ENCODE peak calls at places on chromosomes 7 and 10, in eight cellular contexts. One of them, this sample, is unnamed.

GRCh38 chr7:121182281-121182680 is 146.5 kb upstream of the WNT16 start:
- DNase-seq in cardiac muscle cell: no peak
- DNase-seq in pancreas: no peak
- DNase-seq in A549: no peak
- DNase-seq in stomach: no peak
- DNase-seq in PC-9: no peak
- DNase-seq in BE2C: no peak
- DNase-seq in heart right ventricle: no peak
- DNase-seq in this sample: no peak

GRCh38 chr7:36925207-36925606 is 200.9 kb upstream of the AOAH start:
- DNase-seq in cardiac muscle cell: no peak
- DNase-seq in pancreas: no peak
- DNase-seq in A549: no peak
- DNase-seq in stomach: no peak
- DNase-seq in PC-9: no peak
- DNase-seq in BE2C: no peak
- DNase-seq in heart right ventricle: no peak
- DNase-seq in this sample: no peak

GRCh38 chr10:85650791-85651506 is 715.6 kb downstream of the GRID1 start:
- DNase-seq in cardiac muscle cell: no peak
- DNase-seq in pancreas: no peak
- DNase-seq in A549: no peak
- DNase-seq in stomach: no peak
- DNase-seq in PC-9: no peak
- DNase-seq in BE2C: no peak
- DNase-seq in heart right ventricle: no peak
- DNase-seq in this sample: peak; percentile 50

GRCh38 chr7:44073664-44074348 is 8.4 kb upstream of the PGAM2 start:
- DNase-seq in cardiac muscle cell: no peak
- DNase-seq in pancreas: peak; percentile 86
- DNase-seq in A549: no peak
- DNase-seq in stomach: peak; percentile 93
- DNase-seq in PC-9: peak; percentile 92
- DNase-seq in BE2C: peak; percentile 82
- DNase-seq in heart right ventricle: peak; percentile 77
- DNase-seq in this sample: peak; percentile 92

GRCh38 chr7:36598056-36598675 is 126.1 kb downstream of the AOAH start:
- DNase-seq in cardiac muscle cell: peak; percentile 10
- DNase-seq in pancreas: no peak
- DNase-seq in A549: no peak
- DNase-seq in stomach: no peak
- DNase-seq in PC-9: no peak
- DNase-seq in BE2C: no peak
- DNase-seq in heart right ventricle: no peak
- DNase-seq in this sample: no peak

GRCh38 chr7:17075601-17076000 is 193.8 kb upstream of the AGR3 start:
- DNase-seq in cardiac muscle cell: no peak
- DNase-seq in pancreas: no peak
- DNase-seq in A549: no peak
- DNase-seq in stomach: no peak
- DNase-seq in PC-9: no peak
- DNase-seq in BE2C: no peak
- DNase-seq in heart right ventricle: no peak
- DNase-seq in this sample: no peak

GRCh38 chr7:84145892-84146291 is 48.7 kb downstream of the SEMA3A start:
- DNase-seq in cardiac muscle cell: no peak
- DNase-seq in pancreas: no peak
- DNase-seq in A549: no peak
- DNase-seq in stomach: no peak
- DNase-seq in PC-9: no peak
- DNase-seq in BE2C: no peak
- DNase-seq in heart right ventricle: no peak
- DNase-seq in this sample: no peak

GRCh38 chr10:112778579-112778978 is 171.5 kb upstream of the TCF7L2 start:
- DNase-seq in cardiac muscle cell: peak; percentile 21
- DNase-seq in pancreas: no peak
- DNase-seq in A549: no peak
- DNase-seq in stomach: no peak
- DNase-seq in PC-9: peak; percentile 87
- DNase-seq in BE2C: no peak
- DNase-seq in heart right ventricle: no peak
- DNase-seq in this sample: peak; percentile 10

GRCh38 chr10:89419548-89419947 is 5.2 kb downstream of the IFIT5 start:
- DNase-seq in cardiac muscle cell: peak; percentile 52
- DNase-seq in pancreas: no peak
- DNase-seq in A549: no peak
- DNase-seq in stomach: no peak
- DNase-seq in PC-9: no peak
- DNase-seq in BE2C: no peak
- DNase-seq in heart right ventricle: peak; percentile 16
- DNase-seq in this sample: no peak

GRCh38 chr7:116876664-116877442 is 14.5 kb downstream of the CAPZA2 start:
- DNase-seq in cardiac muscle cell: peak; percentile 74
- DNase-seq in pancreas: no peak
- DNase-seq in A549: no peak
- DNase-seq in stomach: peak; percentile 79
- DNase-seq in PC-9: no peak
- DNase-seq in BE2C: peak; percentile 47
- DNase-seq in heart right ventricle: peak; percentile 87
- DNase-seq in this sample: peak; percentile 89

GRCh38 chr7:131596785-131597184 is 40.4 kb upstream of the PODXL start:
- DNase-seq in cardiac muscle cell: no peak
- DNase-seq in pancreas: no peak
- DNase-seq in A549: no peak
- DNase-seq in stomach: no peak
- DNase-seq in PC-9: no peak
- DNase-seq in BE2C: no peak
- DNase-seq in heart right ventricle: no peak
- DNase-seq in this sample: no peak

DNA sequence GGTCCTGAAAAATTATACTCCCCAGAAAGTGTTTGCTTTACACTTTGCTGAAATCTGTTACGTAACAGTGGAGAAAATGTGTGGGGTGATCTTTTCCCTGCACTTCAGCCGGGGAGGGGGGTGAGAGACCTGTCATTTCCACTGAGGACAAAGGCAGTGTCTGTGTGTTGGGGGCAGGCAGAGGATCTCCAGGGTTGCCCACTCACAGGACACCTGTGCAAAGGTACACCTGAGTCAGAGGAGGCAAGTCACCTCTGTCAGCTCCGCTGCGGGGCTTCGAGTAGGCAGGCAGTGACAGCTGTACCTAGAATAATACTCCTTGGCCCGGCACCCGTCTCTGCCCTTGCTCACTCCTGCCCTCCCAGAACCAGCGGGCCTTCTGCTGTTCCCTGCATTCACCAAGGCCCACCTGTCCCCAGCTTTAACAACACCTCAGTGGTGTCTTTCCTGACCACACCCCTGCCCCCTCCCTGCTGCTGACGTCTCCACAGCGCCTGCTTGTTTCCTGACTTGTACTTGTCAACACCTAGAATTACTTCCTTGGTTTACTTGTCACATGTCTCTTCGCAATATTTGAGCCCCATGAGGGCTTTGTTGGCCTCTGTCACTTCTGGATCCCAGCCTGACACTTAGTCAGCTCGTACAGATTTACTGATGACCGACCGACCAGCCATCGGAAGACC is 159.2 kb downstream of the NEURL1 start:
- DNase-seq in cardiac muscle cell: no peak
- DNase-seq in pancreas: no peak
- DNase-seq in A549: no peak
- DNase-seq in stomach: no peak
- DNase-seq in PC-9: no peak
- DNase-seq in BE2C: no peak
- DNase-seq in heart right ventricle: no peak
- DNase-seq in this sample: no peak
- H3K4me1 ChIP-seq in cardiac muscle cell: peaks cover 8% of the 10 kb centered on the region
- H3K4me1 ChIP-seq in pancreas: no peaks in the 10 kb centered on the region
- H3K4me1 ChIP-seq in A549: no peaks in the 10 kb centered on the region
- H3K4me1 ChIP-seq in stomach: peaks cover 36% of the 10 kb centered on the region
- H3K4me1 ChIP-seq in PC-9: no peaks in the 10 kb centered on the region
- H3K4me1 ChIP-seq in BE2C: peaks cover 17% of the 10 kb centered on the region
- H3K4me1 ChIP-seq in heart right ventricle: peaks cover 68% of the 10 kb centered on the region
- H3K4me1 ChIP-seq in this sample: peaks cover 3% of the 10 kb centered on the region

GRCh38 chr10:8229153-8229552 is 174.7 kb downstream of the GATA3 start:
- DNase-seq in cardiac muscle cell: no peak
- DNase-seq in pancreas: no peak
- DNase-seq in A549: no peak
- DNase-seq in stomach: no peak
- DNase-seq in PC-9: no peak
- DNase-seq in BE2C: no peak
- DNase-seq in heart right ventricle: no peak
- DNase-seq in this sample: no peak
- H3K4me3 ChIP-seq in cardiac muscle cell: no peak overlapping the region
- H3K4me3 ChIP-seq in pancreas: no peak overlapping the region
- H3K4me3 ChIP-seq in A549: no peak overlapping the region
- H3K4me3 ChIP-seq in stomach: no peak overlapping the region
- H3K4me3 ChIP-seq in PC-9: no peak overlapping the region
- H3K4me3 ChIP-seq in BE2C: peak overlapping the region; percentile 9
- H3K4me3 ChIP-seq in heart right ventricle: no peak overlapping the region
- H3K4me3 ChIP-seq in this sample: no peak overlapping the region

DNA sequence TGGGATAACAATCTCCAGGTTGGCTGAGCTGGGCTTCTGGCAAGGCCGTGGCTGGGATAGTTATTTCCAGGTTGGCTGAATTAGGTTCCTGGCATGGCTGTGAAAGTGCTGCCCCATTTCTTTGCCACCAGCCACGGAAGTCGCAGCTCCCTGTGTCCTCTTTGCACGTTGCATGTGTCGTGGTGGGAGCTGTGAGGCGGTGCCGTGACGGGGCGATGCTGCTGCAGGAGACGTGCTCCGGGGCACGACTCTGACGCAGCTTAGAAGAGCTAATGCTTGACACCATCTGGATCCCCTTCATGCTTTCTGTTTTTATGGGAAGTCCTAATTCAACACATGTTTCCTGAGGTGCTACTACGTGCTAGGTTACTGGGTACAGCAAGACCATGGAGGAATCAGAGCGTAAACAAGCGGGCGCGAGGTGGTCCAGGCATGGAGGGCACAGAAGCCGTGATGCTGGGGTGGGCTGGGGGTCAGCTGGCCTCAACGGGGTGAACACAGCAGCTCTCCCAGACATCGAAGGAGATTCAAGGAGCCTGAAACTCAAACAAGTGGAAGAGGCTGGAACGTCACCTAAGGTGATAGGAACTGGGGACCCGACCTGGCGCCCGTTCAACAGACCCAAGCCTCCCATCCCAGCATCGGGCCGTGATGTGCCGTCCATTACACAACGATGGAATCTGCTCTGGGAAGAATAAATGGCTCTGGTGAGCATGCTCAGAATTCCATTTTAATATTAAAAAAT is 407.1 kb downstream of the DNAJB6 start:
- DNase-seq in cardiac muscle cell: no peak
- DNase-seq in pancreas: no peak
- DNase-seq in A549: no peak
- DNase-seq in stomach: no peak
- DNase-seq in PC-9: no peak
- DNase-seq in BE2C: no peak
- DNase-seq in heart right ventricle: no peak
- DNase-seq in this sample: no peak
- H3K9me3 ChIP-seq in cardiac muscle cell: no peaks in the 10 kb centered on the region
- H3K9me3 ChIP-seq in pancreas: no peaks in the 10 kb centered on the region
- H3K9me3 ChIP-seq in A549: no peaks in the 10 kb centered on the region
- H3K9me3 ChIP-seq in stomach: no peaks in the 10 kb centered on the region
- H3K9me3 ChIP-seq in PC-9: no peaks in the 10 kb centered on the region
- H3K9me3 ChIP-seq in BE2C: no peaks in the 10 kb centered on the region
- H3K9me3 ChIP-seq in heart right ventricle: no peaks in the 10 kb centered on the region
- H3K9me3 ChIP-seq in this sample: no peaks in the 10 kb centered on the region

DNA sequence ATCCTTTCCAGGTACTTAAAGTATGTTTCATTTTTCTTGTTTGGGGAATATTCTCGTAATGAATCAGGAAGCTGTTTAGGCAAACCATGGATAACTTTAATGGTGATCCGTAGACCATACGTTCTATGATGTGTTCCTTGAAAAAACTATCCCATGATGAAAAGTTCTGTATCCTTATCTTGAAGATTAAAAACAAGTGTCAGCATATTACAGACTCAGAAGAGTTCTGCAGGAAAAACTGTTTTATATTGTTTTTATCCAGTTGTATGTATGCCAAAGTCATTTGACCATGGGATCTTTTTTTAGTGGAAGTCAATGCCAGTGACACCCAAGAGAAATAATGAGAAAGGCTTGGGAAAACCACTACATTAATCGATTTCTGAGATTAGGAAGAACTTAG is 52.0 kb downstream of the DLD start:
- DNase-seq in cardiac muscle cell: no peak
- DNase-seq in pancreas: no peak
- DNase-seq in A549: no peak
- DNase-seq in stomach: no peak
- DNase-seq in PC-9: no peak
- DNase-seq in BE2C: no peak
- DNase-seq in heart right ventricle: no peak
- DNase-seq in this sample: no peak
- H3K4me1 ChIP-seq in cardiac muscle cell: peaks cover 5% of the 10 kb centered on the region
- H3K4me1 ChIP-seq in pancreas: no peaks in the 10 kb centered on the region
- H3K4me1 ChIP-seq in A549: peaks cover 22% of the 10 kb centered on the region
- H3K4me1 ChIP-seq in stomach: peaks cover 13% of the 10 kb centered on the region
- H3K4me1 ChIP-seq in PC-9: peaks cover 19% of the 10 kb centered on the region
- H3K4me1 ChIP-seq in BE2C: no peaks in the 10 kb centered on the region
- H3K4me1 ChIP-seq in heart right ventricle: peaks cover 76% of the 10 kb centered on the region
- H3K4me1 ChIP-seq in this sample: no peaks in the 10 kb centered on the region